ENCODE peak calls at places on chromosomes 13 and 19, in four cellular contexts. U is cardiac muscle cell, J is breast epithelium, Q is ascending aorta. W is an unnamed sample.

GRCh38 chr19:40612831-40613668 is 11.9 kb downstream of the LTBP4 start:
- DNase-seq in U (peak), J (no peak), Q (peak), W (no peak)

GRCh38 chr13:29702912-29703351 is 107.4 kb upstream of the SLC7A1 start:
- DNase-seq in U (no peak), J (no peak), Q (no peak), W (peak)

GRCh38 chr19:39941151-39941550 is 6.7 kb upstream of the FCGBP start:
- DNase-seq in U (no peak), J (no peak), Q (no peak), W (no peak)

GRCh38 chr13:55361141-55361540 is 1779.6 kb upstream of the PRR20A start:
- DNase-seq in U (peak), J (no peak), Q (no peak), W (peak)

GRCh38 chr19:47032171-47032811 is 12.7 kb downstream of the NPAS1 start:
- DNase-seq in U (peak), J (no peak), Q (no peak), W (no peak)

GRCh38 chr19:2244122-2244411 is 5.1 kb upstream of the AMH start:
- DNase-seq in U (no peak), J (no peak), Q (no peak), W (no peak)

GRCh38 chr19:4518345-4519171 is at the start of gene PLIN4:
- DNase-seq in U (no peak), J (peak), Q (peak), W (no peak)

GRCh38 chr13:95117092-95117491 is 184.2 kb downstream of the ABCC4 start:
- DNase-seq in U (no peak), J (no peak), Q (no peak), W (no peak)

GRCh38 chr19:16897572-16898056 is 8.8 kb downstream of the F2RL3 start:
- DNase-seq in U (no peak), J (no peak), Q (no peak), W (no peak)

GRCh38 chr13:49652691-49653305 is 24.5 kb downstream of the ARL11 start:
- DNase-seq in U (peak), J (no peak), Q (no peak), W (no peak)

GRCh38 chr19:45171211-45171623 is 6.8 kb downstream of the TRAPPC6A start:
- DNase-seq in U (no peak), J (no peak), Q (no peak), W (no peak)

GRCh38 chr13:35479223-35479536 is 2.7 kb upstream of the MAB21L1 start:
- DNase-seq in U (peak), J (no peak), Q (no peak), W (peak)

GRCh38 chr13:35479691-35480090 is 3.2 kb upstream of the MAB21L1 start:
- DNase-seq in U (no peak), J (no peak), Q (no peak), W (no peak)

GRCh38 chr13:35484384-35484783 is 7.9 kb upstream of the MAB21L1 start:
- DNase-seq in U (no peak), J (no peak), Q (no peak), W (no peak)

GRCh38 chr13:35478384-35479222 is 2.1 kb upstream of the MAB21L1 start:
- DNase-seq in U (peak), J (no peak), Q (no peak), W (no peak)

DNA sequence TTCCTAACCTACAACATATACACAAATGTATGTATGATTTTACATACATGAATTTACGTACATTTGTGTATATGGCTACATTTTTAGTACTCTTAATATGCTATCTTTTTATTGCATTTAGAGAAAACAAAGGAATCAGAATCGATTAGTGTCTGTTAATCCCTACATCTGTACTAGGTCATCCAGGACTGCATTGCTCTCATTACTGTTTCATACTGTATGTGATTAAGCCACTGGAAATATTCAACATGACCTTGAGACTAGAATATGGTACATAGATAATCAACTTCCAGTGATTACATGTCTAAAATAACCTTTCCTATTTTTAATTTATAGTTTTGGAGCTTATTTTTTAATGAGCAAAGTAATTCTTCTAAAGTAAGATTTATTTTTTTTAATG is 5.3 kb upstream of the MAB21L1 start:
- DNase-seq in U (no peak), J (no peak), Q (no peak), W (no peak)
- H3K4me3 ChIP-seq in U (no peak), J (no peak), Q (no peak), W (no peak)

DNA sequence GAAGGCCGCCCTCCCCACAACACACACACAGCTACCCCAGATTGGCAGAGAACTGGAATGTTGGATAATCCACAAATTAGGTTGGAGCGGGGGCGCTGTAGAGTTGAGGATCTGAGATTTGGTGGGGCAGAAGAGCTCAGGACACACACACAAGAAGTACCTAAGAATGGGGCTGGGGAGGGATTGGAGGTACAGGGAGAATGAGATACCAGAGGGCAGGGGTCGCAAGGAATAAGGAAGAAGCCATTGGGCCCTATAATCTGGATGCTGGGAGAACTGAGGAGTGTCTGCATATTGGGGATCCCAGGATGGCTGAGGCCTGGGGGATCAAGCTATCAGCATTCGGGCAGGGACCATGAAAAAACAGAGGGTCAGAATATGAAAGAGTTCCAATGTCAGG is 11.5 kb downstream of the SYT3 start:
- DNase-seq in U (no peak), J (no peak), Q (no peak), W (no peak)
- TF ChIP-seq CTCF in U (no peak), J (no peak), Q (no peak), W (no peak)

DNA sequence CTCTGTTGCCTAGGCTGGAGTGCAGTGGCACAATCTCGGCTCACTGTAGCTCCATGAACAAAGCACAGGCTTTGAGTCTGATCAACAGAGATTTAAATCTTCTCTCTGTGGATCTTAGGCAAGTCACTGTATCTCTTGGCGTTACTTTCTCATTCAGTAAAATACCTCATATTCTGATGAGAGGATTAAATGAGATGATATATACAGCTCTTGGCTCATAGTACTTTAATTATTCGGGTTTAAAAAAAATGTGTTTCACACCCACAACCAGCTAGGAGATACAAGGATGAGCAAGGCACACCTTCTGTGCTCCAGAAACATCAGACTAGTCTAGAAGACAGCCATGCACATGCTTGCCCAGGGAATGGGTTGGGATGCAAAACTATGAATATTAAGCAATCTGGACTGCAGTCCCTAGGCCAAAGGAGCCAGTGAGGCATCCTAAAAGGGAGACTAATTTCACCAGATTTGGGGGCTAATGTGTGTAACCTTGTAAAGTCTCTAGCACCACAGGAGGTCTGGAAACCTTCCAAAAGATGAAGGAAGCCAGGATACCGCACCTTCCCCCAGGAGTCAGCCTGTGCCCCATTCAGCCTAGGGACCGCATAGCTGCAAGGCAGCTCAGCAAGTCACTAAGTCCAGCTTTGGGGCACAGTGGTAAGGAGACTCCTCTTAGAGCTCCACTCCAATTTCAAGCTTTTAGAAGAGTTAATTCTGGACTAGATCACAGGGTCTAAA is 2.5 kb downstream of the VPS36 start:
- DNase-seq in U (no peak), J (no peak), Q (no peak), W (no peak)
- H3K4me3 ChIP-seq in U (no peak), J (peak), Q (no peak), W (no peak)

GRCh38 chr13:78689011-78689410 is 30.1 kb upstream of the OBI1 start:
- DNase-seq in U (peak), J (no peak), Q (no peak), W (no peak)
- TF ChIP-seq CTCF in U (peak), J (no peak), Q (no peak), W (peak)

GRCh38 chr19:50202962-50203280 is 501 bp upstream of the MYH14 start:
- DNase-seq in U (no peak), J (no peak), Q (no peak), W (no peak)
- H3K4me3 ChIP-seq in U (peak), J (peak), Q (peak), W (peak)

GRCh38 chr19:7500811-7501450 is 12.1 kb upstream of the PEX11G start:
- DNase-seq in U (peak), J (peak), Q (no peak), W (no peak)
- TF ChIP-seq CTCF in U (no peak), J (no peak), Q (no peak), W (no peak)